ENCODE peak calls at places on chromosomes 13 and 19, in five cellular contexts. O, U, F, Q and J are unnamed samples.

GRCh38 chr13:113981201-113981605 is 7.3 kb upstream of the C13orf46 start:
- DNase-seq in O (no peak), U (no peak), F (no peak), Q (peak; percentile 27), J (peak; percentile 90)

GRCh38 chr13:98429081-98429480 is 147.8 kb downstream of the STK24 start:
- DNase-seq in O (no peak), U (no peak), F (no peak), Q (no peak), J (no peak)

GRCh38 chr13:108700421-108701170 is 71.2 kb downstream of the MYO16 start:
- DNase-seq in O (no peak), U (no peak), F (no peak), Q (no peak), J (no peak)

GRCh38 chr19:2962018-2962670 is 15.2 kb upstream of the TLE6 start:
- DNase-seq in O (peak; percentile 90), U (peak; percentile 62), F (no peak), Q (no peak), J (no peak)

GRCh38 chr19:46745521-46746280 is at the start of gene FKRP:
- DNase-seq in O (no peak), U (no peak), F (peak; percentile 49), Q (no peak), J (no peak)

GRCh38 chr19:15317392-15318011 is 14.8 kb downstream of the BRD4 start:
- DNase-seq in O (no peak), U (no peak), F (no peak), Q (no peak), J (no peak)

GRCh38 chr19:1081301-1082164 is 13.6 kb downstream of the POLR2E start:
- DNase-seq in O (no peak), U (no peak), F (no peak), Q (no peak), J (no peak)

GRCh38 chr19:11069451-11070009 is 19.7 kb upstream of the LDLR start:
- DNase-seq in O (no peak), U (no peak), F (no peak), Q (no peak), J (no peak)

GRCh38 chr13:27632648-27633047 is 11.0 kb downstream of the POLR1D start:
- DNase-seq in O (no peak), U (no peak), F (no peak), Q (no peak), J (no peak)

GRCh38 chr13:36965767-36966166 is 33.4 kb downstream of the ALG5 start:
- DNase-seq in O (no peak), U (no peak), F (no peak), Q (no peak), J (peak; percentile 65)

GRCh38 chr13:48448963-48449614 is 36.2 kb upstream of the LPAR6 start:
- DNase-seq in O (no peak), U (no peak), F (no peak), Q (no peak), J (no peak)

GRCh38 chr19:46392252-46392801 is 21.0 kb downstream of the CCDC8 start:
- DNase-seq in O (no peak), U (no peak), F (no peak), Q (no peak), J (no peak)

GRCh38 chr19:1825909-1826556 is 14.0 kb upstream of the ATP8B3 start:
- DNase-seq in O (peak; percentile 84), U (peak; percentile 86), F (peak; percentile 77), Q (peak; percentile 75), J (peak; percentile 76)

GRCh38 chr19:33283578-33283977 is 18.8 kb downstream of the CEBPA start:
- DNase-seq in O (no peak), U (no peak), F (no peak), Q (no peak), J (no peak)

GRCh38 chr19:33293255-33294057 is 8.9 kb downstream of the CEBPA start:
- DNase-seq in O (no peak), U (no peak), F (no peak), Q (peak; percentile 46), J (no peak)